ENCODE peak calls at places on chromosomes 7 and 10, in nine cellular contexts. E is IMR-90, U is H1, R is A549, F is heart left ventricle, B is uterus, Q is transverse colon, H is breast epithelium, J is prostate gland. P is an unnamed sample.

GRCh38 chr7:55052081-55052480 is 33.3 kb downstream of the EGFR start:
- DNase-seq in B (no peak), Q (no peak), F (no peak), R (peak), U (no peak), J (no peak), E (peak), H (no peak), P (no peak)

GRCh38 chr7:139660317-139661042 is 117.3 kb downstream of the HIPK2 start:
- DNase-seq in J (peak), Q (peak), F (no peak), R (no peak), H (no peak), E (no peak), B (no peak), U (no peak), P (peak)

GRCh38 chr7:151181011-151181431 is 6.0 kb downstream of the ASB10 start:
- DNase-seq in R (no peak), F (no peak), H (no peak), U (no peak), Q (no peak), B (no peak), E (no peak), J (no peak), P (no peak)

GRCh38 chr10:58644311-58644710 is 131.6 kb downstream of the BICC1 start:
- DNase-seq in F (no peak), H (no peak), B (no peak), R (no peak), U (no peak), J (no peak), E (no peak), Q (no peak), P (no peak)

GRCh38 chr7:29449569-29450260 is 113.9 kb upstream of the PRR15 start:
- DNase-seq in B (no peak), U (no peak), E (no peak), J (peak), R (peak), H (no peak), Q (no peak), F (no peak), P (peak)

GRCh38 chr7:150989456-150989855 is 1.4 kb upstream of the NOS3 start:
- DNase-seq in R (no peak), H (no peak), Q (no peak), E (no peak), B (no peak), U (no peak), J (no peak), F (no peak), P (no peak)

GRCh38 chr10:30939643-30940042 is 92.0 kb downstream of the ZNF438 start:
- DNase-seq in J (no peak), U (no peak), H (no peak), E (no peak), Q (no peak), F (no peak), B (no peak), R (no peak), P (no peak)

GRCh38 chr7:128846781-128847444 is 15.7 kb upstream of the ATP6V1F start:
- DNase-seq in H (no peak), U (no peak), R (no peak), B (no peak), Q (no peak), F (no peak), E (no peak), J (no peak), P (no peak)

GRCh38 chr7:87797798-87798403 is 78.3 kb downstream of the SLC25A40 start:
- DNase-seq in R (peak), Q (no peak), F (no peak), U (no peak), H (no peak), E (peak), B (no peak), J (peak), P (peak)

DNA sequence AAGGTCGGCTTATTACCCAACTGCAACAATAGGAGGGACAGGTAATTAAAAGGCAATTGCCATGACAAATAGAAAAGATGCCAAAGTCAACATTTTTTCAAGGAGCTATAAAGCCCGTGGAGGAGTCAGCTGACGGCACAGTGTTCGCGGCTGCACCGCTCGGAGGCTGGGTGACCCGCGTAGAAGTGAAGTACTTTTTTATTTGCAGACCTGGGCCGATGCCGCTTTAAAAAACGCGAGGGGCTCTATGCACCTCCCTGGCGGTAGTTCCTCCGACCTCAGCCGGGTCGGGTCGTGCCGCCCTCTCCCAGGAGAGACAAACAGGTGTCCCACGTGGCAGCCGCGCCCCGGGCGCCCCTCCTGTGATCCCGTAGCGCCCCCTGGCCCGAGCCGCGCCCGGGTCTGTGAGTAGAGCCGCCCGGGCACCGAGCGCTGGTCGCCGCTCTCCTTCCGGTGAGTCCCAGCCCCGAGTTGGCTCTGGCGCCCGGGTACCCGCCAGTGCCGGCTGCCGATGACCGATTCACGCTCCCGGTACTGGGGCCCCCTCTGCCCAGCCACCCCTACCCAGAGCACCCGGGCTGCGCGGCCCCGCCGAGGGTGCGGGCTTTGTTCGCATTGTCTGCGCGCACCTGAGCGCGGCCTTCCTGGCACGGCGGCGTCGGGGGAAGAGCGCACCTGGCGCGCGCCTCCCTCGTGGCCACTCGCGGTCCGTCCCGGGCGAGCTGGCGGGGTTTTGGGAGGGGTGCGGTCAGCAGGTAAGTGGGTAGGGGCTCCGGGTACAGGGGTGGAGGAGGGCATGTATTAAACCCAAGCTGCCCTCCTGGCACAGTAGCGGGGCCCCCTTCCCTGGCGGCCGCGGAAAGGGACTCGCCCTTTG is at the start of gene VWA2:
- DNase-seq in R (peak), H (peak), B (no peak), Q (peak), F (peak), J (peak), U (no peak), E (no peak), P (no peak)
- TF ChIP-seq POLR2A in R (no peak), H (no peak), B (no peak), Q (no peak), F (no peak), J (peak), U (peak), E (no peak), P (no peak)

GRCh38 chr7:2639151-2639993 is 7.6 kb downstream of the TTYH3 start:
- DNase-seq in H (no peak), B (no peak), F (peak), U (no peak), E (no peak), R (no peak), Q (no peak), J (no peak), P (no peak)

GRCh38 chr7:2640858-2641257 is 9.1 kb downstream of the TTYH3 start:
- DNase-seq in R (no peak), B (no peak), J (no peak), E (no peak), U (no peak), F (no peak), H (no peak), Q (no peak), P (no peak)

GRCh38 chr7:2638224-2638991 is 6.6 kb downstream of the TTYH3 start:
- DNase-seq in R (no peak), F (peak), B (peak), E (peak), Q (no peak), H (no peak), J (no peak), U (no peak), P (peak)

GRCh38 chr7:2641406-2642393 is 9.9 kb downstream of the TTYH3 start:
- DNase-seq in Q (peak), R (no peak), U (no peak), F (peak), J (peak), H (peak), B (peak), E (peak), P (peak)

DNA sequence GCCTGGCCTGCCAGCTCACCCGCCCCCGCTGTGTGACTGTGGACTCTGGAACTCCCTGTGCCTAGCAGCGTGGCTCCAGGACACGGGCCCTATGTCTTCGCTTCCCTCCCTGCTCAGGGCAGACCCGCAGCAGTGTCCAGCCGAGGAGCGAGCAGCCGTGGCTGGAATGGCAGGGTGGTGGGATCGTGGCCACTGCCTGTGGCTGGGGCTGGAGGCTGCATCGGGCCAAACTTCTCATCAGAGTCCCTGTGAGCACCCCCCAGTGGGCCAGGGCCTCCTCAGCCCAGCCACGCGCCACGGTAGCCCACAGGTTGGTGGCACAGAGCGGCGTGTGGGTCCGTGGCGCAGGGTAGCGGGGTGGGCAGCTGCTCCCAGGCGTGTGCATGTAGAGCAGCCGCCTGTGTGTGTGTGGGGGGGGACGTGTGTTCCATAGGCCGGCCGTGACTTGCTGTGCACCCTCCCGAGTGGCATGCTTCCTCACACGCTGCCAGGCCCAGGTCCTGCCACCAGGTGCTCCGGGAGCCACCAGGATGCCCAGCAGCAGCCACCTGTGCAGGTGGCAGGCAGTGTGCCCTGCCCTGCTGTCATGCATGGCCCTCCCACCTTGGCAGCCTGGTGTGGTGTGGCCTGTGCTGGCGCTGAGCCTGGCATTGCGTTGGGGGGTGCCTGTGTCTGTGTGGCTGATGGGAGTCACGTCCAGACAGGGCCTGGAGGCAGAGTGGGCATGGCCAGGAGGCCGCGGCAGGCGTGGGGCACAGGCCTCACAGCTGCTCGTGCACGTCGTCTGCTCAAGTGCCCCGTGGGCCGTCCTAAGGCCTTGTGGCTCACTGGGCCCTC is 8.4 kb downstream of the TTYH3 start:
- DNase-seq in U (no peak), Q (no peak), E (no peak), H (no peak), R (no peak), F (no peak), B (peak), J (peak), P (no peak)
- TF ChIP-seq POLR2A in U (no peak), Q (no peak), E (no peak), H (no peak), R (no peak), F (no peak), B (no peak), J (no peak), P (no peak)

DNA sequence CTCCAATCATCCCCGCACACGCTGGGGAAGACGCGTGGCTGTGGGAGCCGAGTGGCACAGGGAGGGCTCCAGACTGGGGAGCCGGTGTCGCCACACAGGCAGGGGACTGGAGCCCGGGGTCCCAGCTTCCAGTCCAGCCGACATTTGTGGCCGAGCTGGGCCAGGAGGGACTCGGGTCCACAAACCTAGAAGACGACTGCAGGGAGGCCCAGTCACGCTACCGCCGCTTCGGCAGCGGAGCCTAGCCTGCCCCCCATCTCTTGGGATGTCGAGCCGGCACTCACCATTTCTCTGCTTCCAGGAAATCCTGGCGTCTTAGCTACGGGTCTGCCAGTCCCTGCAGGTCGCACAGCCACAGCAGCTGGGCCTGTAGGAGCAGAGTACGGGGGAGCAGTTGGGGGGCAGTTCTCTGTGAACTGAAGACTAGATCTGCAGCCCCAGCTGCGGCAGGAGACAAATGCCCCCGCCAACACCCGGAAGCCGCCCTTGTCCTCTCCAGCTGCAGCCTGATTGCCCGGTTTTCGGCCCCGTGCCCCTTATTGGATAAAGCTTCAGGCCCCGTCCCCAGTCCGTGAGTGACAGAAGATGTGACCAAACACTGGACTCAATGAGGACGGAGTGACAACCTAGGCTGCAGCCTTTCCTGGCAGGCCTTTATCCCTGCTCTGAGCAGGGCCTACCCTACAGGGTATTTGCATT is 270.7 kb downstream of the ZNF33B start:
- DNase-seq in R (no peak), U (no peak), E (peak), H (peak), F (peak), B (peak), J (peak), Q (peak), P (no peak)
- TF ChIP-seq POLR2A in R (no peak), U (no peak), E (no peak), H (no peak), F (no peak), B (no peak), J (no peak), Q (no peak), P (no peak)

GRCh38 chr10:5765617-5766016 is 47.6 kb downstream of the GDI2 start:
- DNase-seq in H (no peak), E (no peak), F (no peak), J (no peak), R (no peak), Q (no peak), B (no peak), U (no peak), P (no peak)

GRCh38 chr10:5761220-5761619 is 52.0 kb downstream of the GDI2 start:
- DNase-seq in B (no peak), E (no peak), F (no peak), U (no peak), J (no peak), R (no peak), Q (no peak), H (no peak), P (no peak)

GRCh38 chr10:5762531-5762930 is 50.7 kb downstream of the GDI2 start:
- DNase-seq in U (no peak), R (peak), B (no peak), E (no peak), Q (no peak), J (no peak), F (no peak), H (no peak), P (peak)

GRCh38 chr10:5766189-5766588 is 47.0 kb downstream of the GDI2 start:
- DNase-seq in R (no peak), E (no peak), B (no peak), J (no peak), U (no peak), F (no peak), H (no peak), Q (no peak), P (no peak)

GRCh38 chr10:5764422-5765297 is 48.6 kb downstream of the GDI2 start:
- DNase-seq in E (no peak), J (no peak), U (no peak), Q (no peak), R (no peak), H (no peak), B (no peak), F (no peak), P (no peak)
- TF ChIP-seq POLR2A in E (no peak), J (no peak), U (peak), Q (no peak), R (no peak), H (no peak), B (no peak), F (no peak), P (peak)

DNA sequence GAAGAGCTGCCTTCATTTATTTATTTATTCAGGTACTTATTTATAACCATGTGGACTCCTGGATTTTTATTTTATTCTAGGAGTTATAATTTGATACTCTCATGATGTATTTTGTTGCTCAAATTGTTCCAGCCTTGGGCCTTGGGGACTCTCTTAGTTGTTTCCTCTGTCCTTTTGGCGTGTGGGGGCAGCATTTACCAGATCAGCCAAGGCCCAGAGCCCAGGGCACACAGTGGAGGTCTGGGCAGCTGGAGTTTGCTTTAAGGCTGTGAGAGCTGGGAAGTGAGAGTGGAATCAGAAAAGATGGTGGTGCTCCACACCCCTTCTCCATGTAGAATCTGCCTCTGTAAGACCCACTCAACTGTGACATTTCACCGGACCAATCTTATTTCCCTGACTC is 398.9 kb downstream of the RPS24 start:
- DNase-seq in F (no peak), J (no peak), Q (no peak), E (no peak), U (no peak), R (no peak), H (no peak), B (no peak), P (peak)
- TF ChIP-seq POLR2A in F (no peak), J (no peak), Q (no peak), E (no peak), U (no peak), R (no peak), H (no peak), B (no peak), P (no peak)

GRCh38 chr7:75993689-75994387 is 557 bp downstream of the TMEM120A start:
- DNase-seq in J (no peak), B (peak), H (peak), R (peak), Q (peak), F (peak), U (no peak), E (peak), P (peak)
- TF ChIP-seq POLR2A in J (no peak), B (no peak), H (no peak), R (no peak), Q (peak), F (no peak), U (no peak), E (no peak), P (peak)

GRCh38 chr7:122673951-122674350 is 25.0 kb downstream of the RNF133 start:
- DNase-seq in J (no peak), U (no peak), E (no peak), F (no peak), R (no peak), Q (no peak), H (no peak), B (no peak), P (no peak)
- TF ChIP-seq POLR2A in J (no peak), U (no peak), E (no peak), F (no peak), R (no peak), Q (no peak), H (no peak), B (no peak), P (no peak)

GRCh38 chr7:16420649-16421332 is 547 bp downstream of the CRPPA start:
- DNase-seq in U (peak), Q (peak), F (peak), R (peak), J (peak), H (peak), B (peak), E (peak), P (peak)
- TF ChIP-seq POLR2A in U (peak), Q (peak), F (no peak), R (peak), J (peak), H (peak), B (peak), E (no peak), P (peak)

P was measured in HepG2.